ENCODE peak calls at places on chromosomes 5 and 9, in four cellular contexts. One of them, this sample, is unnamed.

GRCh38 chr5:142295084-142295758 is 29.6 kb downstream of the SPRY4 start:
- DNase-seq in activated effector memory CD4-positive, alpha-beta T cell treated with anti-CD3 and anti-CD28 coated beads, Interleukin-2, amount 50 U/mL, for 16 hours: no peak
- DNase-seq in stimulated activated CD8-positive, alpha-beta memory T cell treated with anti-CD3 and anti-CD28 coated beads, Interleukin-15, amount 100 ng/mL, for 24 hours: no peak
- DNase-seq in stimulated activated CD4-positive, alpha-beta T cell treated with anti-CD3 and anti-CD28 coated beads, Interleukin-15, amount 100 ng/mL, for 1 hour: no peak
- DNase-seq in this sample: no peak

GRCh38 chr5:112203229-112203628 is 215.8 kb downstream of the EPB41L4A start:
- DNase-seq in activated effector memory CD4-positive, alpha-beta T cell treated with anti-CD3 and anti-CD28 coated beads, Interleukin-2, amount 50 U/mL, for 16 hours: no peak
- DNase-seq in stimulated activated CD8-positive, alpha-beta memory T cell treated with anti-CD3 and anti-CD28 coated beads, Interleukin-15, amount 100 ng/mL, for 24 hours: no peak
- DNase-seq in stimulated activated CD4-positive, alpha-beta T cell treated with anti-CD3 and anti-CD28 coated beads, Interleukin-15, amount 100 ng/mL, for 1 hour: no peak
- DNase-seq in this sample: no peak

GRCh38 chr9:3508531-3509374 is 17.0 kb downstream of the RFX3 start:
- DNase-seq in activated effector memory CD4-positive, alpha-beta T cell treated with anti-CD3 and anti-CD28 coated beads, Interleukin-2, amount 50 U/mL, for 16 hours: no peak
- DNase-seq in stimulated activated CD8-positive, alpha-beta memory T cell treated with anti-CD3 and anti-CD28 coated beads, Interleukin-15, amount 100 ng/mL, for 24 hours: no peak
- DNase-seq in stimulated activated CD4-positive, alpha-beta T cell treated with anti-CD3 and anti-CD28 coated beads, Interleukin-15, amount 100 ng/mL, for 1 hour: no peak
- DNase-seq in this sample: no peak

GRCh38 chr9:128412120-128412790 is 8.4 kb upstream of the CERCAM start:
- DNase-seq in activated effector memory CD4-positive, alpha-beta T cell treated with anti-CD3 and anti-CD28 coated beads, Interleukin-2, amount 50 U/mL, for 16 hours: peak
- DNase-seq in stimulated activated CD8-positive, alpha-beta memory T cell treated with anti-CD3 and anti-CD28 coated beads, Interleukin-15, amount 100 ng/mL, for 24 hours: no peak
- DNase-seq in stimulated activated CD4-positive, alpha-beta T cell treated with anti-CD3 and anti-CD28 coated beads, Interleukin-15, amount 100 ng/mL, for 1 hour: no peak
- DNase-seq in this sample: no peak

GRCh38 chr5:159208508-159209437 is 580 bp downstream of the RNF145 start:
- DNase-seq in activated effector memory CD4-positive, alpha-beta T cell treated with anti-CD3 and anti-CD28 coated beads, Interleukin-2, amount 50 U/mL, for 16 hours: no peak
- DNase-seq in stimulated activated CD8-positive, alpha-beta memory T cell treated with anti-CD3 and anti-CD28 coated beads, Interleukin-15, amount 100 ng/mL, for 24 hours: no peak
- DNase-seq in stimulated activated CD4-positive, alpha-beta T cell treated with anti-CD3 and anti-CD28 coated beads, Interleukin-15, amount 100 ng/mL, for 1 hour: no peak
- DNase-seq in this sample: no peak

GRCh38 chr5:125526940-125527339 is 780.5 kb upstream of the ZNF608 start:
- DNase-seq in activated effector memory CD4-positive, alpha-beta T cell treated with anti-CD3 and anti-CD28 coated beads, Interleukin-2, amount 50 U/mL, for 16 hours: no peak
- DNase-seq in stimulated activated CD8-positive, alpha-beta memory T cell treated with anti-CD3 and anti-CD28 coated beads, Interleukin-15, amount 100 ng/mL, for 24 hours: no peak
- DNase-seq in stimulated activated CD4-positive, alpha-beta T cell treated with anti-CD3 and anti-CD28 coated beads, Interleukin-15, amount 100 ng/mL, for 1 hour: no peak
- DNase-seq in this sample: no peak

GRCh38 chr5:12777342-12777741 is 873.1 kb upstream of the CTNND2 start:
- DNase-seq in activated effector memory CD4-positive, alpha-beta T cell treated with anti-CD3 and anti-CD28 coated beads, Interleukin-2, amount 50 U/mL, for 16 hours: no peak
- DNase-seq in stimulated activated CD8-positive, alpha-beta memory T cell treated with anti-CD3 and anti-CD28 coated beads, Interleukin-15, amount 100 ng/mL, for 24 hours: no peak
- DNase-seq in stimulated activated CD4-positive, alpha-beta T cell treated with anti-CD3 and anti-CD28 coated beads, Interleukin-15, amount 100 ng/mL, for 1 hour: no peak
- DNase-seq in this sample: no peak

GRCh38 chr9:78000221-78000620 is 31.4 kb downstream of the GNAQ start:
- DNase-seq in activated effector memory CD4-positive, alpha-beta T cell treated with anti-CD3 and anti-CD28 coated beads, Interleukin-2, amount 50 U/mL, for 16 hours: no peak
- DNase-seq in stimulated activated CD8-positive, alpha-beta memory T cell treated with anti-CD3 and anti-CD28 coated beads, Interleukin-15, amount 100 ng/mL, for 24 hours: no peak
- DNase-seq in stimulated activated CD4-positive, alpha-beta T cell treated with anti-CD3 and anti-CD28 coated beads, Interleukin-15, amount 100 ng/mL, for 1 hour: no peak
- DNase-seq in this sample: no peak

GRCh38 chr9:126403451-126403850 is 76.8 kb downstream of the MVB12B start:
- DNase-seq in activated effector memory CD4-positive, alpha-beta T cell treated with anti-CD3 and anti-CD28 coated beads, Interleukin-2, amount 50 U/mL, for 16 hours: no peak
- DNase-seq in stimulated activated CD8-positive, alpha-beta memory T cell treated with anti-CD3 and anti-CD28 coated beads, Interleukin-15, amount 100 ng/mL, for 24 hours: no peak
- DNase-seq in stimulated activated CD4-positive, alpha-beta T cell treated with anti-CD3 and anti-CD28 coated beads, Interleukin-15, amount 100 ng/mL, for 1 hour: no peak
- DNase-seq in this sample: no peak

GRCh38 chr9:98563997-98564396 is 144.7 kb downstream of the GABBR2 start:
- DNase-seq in activated effector memory CD4-positive, alpha-beta T cell treated with anti-CD3 and anti-CD28 coated beads, Interleukin-2, amount 50 U/mL, for 16 hours: no peak
- DNase-seq in stimulated activated CD8-positive, alpha-beta memory T cell treated with anti-CD3 and anti-CD28 coated beads, Interleukin-15, amount 100 ng/mL, for 24 hours: no peak
- DNase-seq in stimulated activated CD4-positive, alpha-beta T cell treated with anti-CD3 and anti-CD28 coated beads, Interleukin-15, amount 100 ng/mL, for 1 hour: no peak
- DNase-seq in this sample: no peak

GRCh38 chr5:21419383-21419782 is 1431.4 kb upstream of the CDH18 start:
- DNase-seq in activated effector memory CD4-positive, alpha-beta T cell treated with anti-CD3 and anti-CD28 coated beads, Interleukin-2, amount 50 U/mL, for 16 hours: no peak
- DNase-seq in stimulated activated CD8-positive, alpha-beta memory T cell treated with anti-CD3 and anti-CD28 coated beads, Interleukin-15, amount 100 ng/mL, for 24 hours: no peak
- DNase-seq in stimulated activated CD4-positive, alpha-beta T cell treated with anti-CD3 and anti-CD28 coated beads, Interleukin-15, amount 100 ng/mL, for 1 hour: no peak
- DNase-seq in this sample: no peak

GRCh38 chr9:75844321-75844720 is 46.2 kb upstream of the PCSK5 start:
- DNase-seq in activated effector memory CD4-positive, alpha-beta T cell treated with anti-CD3 and anti-CD28 coated beads, Interleukin-2, amount 50 U/mL, for 16 hours: no peak
- DNase-seq in stimulated activated CD8-positive, alpha-beta memory T cell treated with anti-CD3 and anti-CD28 coated beads, Interleukin-15, amount 100 ng/mL, for 24 hours: no peak
- DNase-seq in stimulated activated CD4-positive, alpha-beta T cell treated with anti-CD3 and anti-CD28 coated beads, Interleukin-15, amount 100 ng/mL, for 1 hour: no peak
- DNase-seq in this sample: no peak